ENCODE peak calls at places on chromosomes 1 and 21, in four cellular contexts. W is thyroid gland, S is adrenal gland, Q is transverse colon. L is an unnamed sample.

GRCh38 chr1:236853916-236854601 is 59.0 kb downstream of the MTR start:
- DNase-seq in Q (no peak), S (no peak), W (no peak), L (no peak)

GRCh38 chr1:101346419-101346818 is 109.6 kb downstream of the S1PR1 start:
- DNase-seq in Q (no peak), S (no peak), W (no peak), L (no peak)

GRCh38 chr1:58812926-58813325 is 29.1 kb upstream of the JUN start:
- DNase-seq in Q (no peak), S (no peak), W (no peak), L (no peak)

GRCh38 chr1:181061891-181062777 is 26.4 kb upstream of the IER5 start:
- DNase-seq in S (no peak), W (no peak), Q (peak), L (no peak)

GRCh38 chr1:25027876-25028586 is 98.0 kb upstream of the RUNX3 start:
- DNase-seq in W (no peak), S (no peak), Q (no peak), L (no peak)

GRCh38 chr1:116878804-116879477 is 30.8 kb upstream of the PTGFRN start:
- DNase-seq in Q (no peak), S (no peak), W (no peak), L (peak)

GRCh38 chr1:117580436-117580835 is 25.4 kb upstream of the TENT5C start:
- DNase-seq in Q (no peak), W (no peak), S (no peak), L (no peak)

GRCh38 chr1:56968878-56969495 is 3.2 kb upstream of the C8B start:
- DNase-seq in Q (no peak), W (no peak), S (no peak), L (no peak)

GRCh38 chr1:203086992-203087763 is 1.4 kb upstream of the MYOG start:
- DNase-seq in S (no peak), W (no peak), Q (no peak), L (no peak)

GRCh38 chr1:64822621-64823020 is 77.7 kb downstream of the RAVER2 start:
- DNase-seq in W (no peak), Q (no peak), S (no peak), L (no peak)

GRCh38 chr1:68478662-68479061 is 18.2 kb downstream of the DEPDC1 start:
- DNase-seq in Q (no peak), W (no peak), S (no peak), L (no peak)

GRCh38 chr1:217846733-217847132 is 215.6 kb downstream of the SPATA17 start:
- DNase-seq in S (no peak), Q (no peak), W (no peak), L (no peak)

GRCh38 chr1:241636291-241636690 is 3.9 kb downstream of the CHML start:
- DNase-seq in Q (no peak), W (no peak), S (no peak), L (no peak)

GRCh38 chr1:30129001-30129408 is 594.4 kb downstream of the MATN1 start:
- DNase-seq in Q (no peak), S (no peak), W (no peak), L (no peak)

GRCh38 chr21:44702111-44702972 is 5.4 kb downstream of the KRTAP10-12 start:
- DNase-seq in W (no peak), S (no peak), Q (no peak), L (no peak)

GRCh38 chr1:246142320-246142893 is 364.7 kb downstream of the SMYD3 start:
- DNase-seq in Q (no peak), W (no peak), S (no peak), L (no peak)

GRCh38 chr1:25028910-25029599 is 99.0 kb upstream of the RUNX3 start:
- DNase-seq in S (no peak), W (peak), Q (peak), L (no peak)

GRCh38 chr1:159795534-159795933 is 6.6 kb upstream of the FCRL6 start:
- DNase-seq in W (no peak), S (no peak), Q (no peak), L (no peak)

GRCh38 chr1:15803380-15803779 is 4.1 kb downstream of the UQCRHL start:
- DNase-seq in Q (no peak), W (no peak), S (no peak), L (no peak)

GRCh38 chr1:118136511-118136937 is 48.5 kb downstream of the SPAG17 start:
- DNase-seq in W (no peak), S (no peak), Q (no peak), L (no peak)

GRCh38 chr21:15788847-15789548 is 59.2 kb downstream of the USP25 start:
- DNase-seq in Q (no peak), W (no peak), S (no peak), L (no peak)

GRCh38 chr1:230423261-230423660 is 2.9 kb downstream of the PGBD5 start:
- DNase-seq in W (no peak), S (no peak), Q (no peak), L (no peak)

GRCh38 chr1:8147922-8148321 is 121.8 kb upstream of the ERRFI1 start:
- DNase-seq in Q (no peak), W (no peak), S (no peak), L (no peak)

GRCh38 chr21:45590246-45590725 is 48.0 kb upstream of the SLC19A1 start:
- DNase-seq in S (peak), W (no peak), Q (peak), L (peak)

GRCh38 chr1:154416496-154417337 is 11.6 kb downstream of the IL6R start:
- DNase-seq in W (no peak), S (peak), Q (no peak), L (no peak)

GRCh38 chr1:18556364-18556763 is 74.3 kb upstream of the PAX7 start:
- DNase-seq in S (no peak), W (no peak), Q (no peak), L (no peak)

GRCh38 chr21:44984792-44985440 is 45.1 kb downstream of the SLX9 start:
- DNase-seq in W (no peak), S (peak), Q (no peak), L (no peak)

GRCh38 chr1:92940541-92940940 is 20.7 kb downstream of the DIPK1A start:
- DNase-seq in Q (no peak), W (no peak), S (no peak), L (no peak)

GRCh38 chr1:110243581-110243980 is 33.5 kb downstream of the KCNC4 start:
- DNase-seq in W (no peak), S (no peak), Q (no peak), L (peak)

GRCh38 chr1:227449051-227449450 is 114.3 kb upstream of the ZNF678 start:
- DNase-seq in Q (no peak), W (peak), S (no peak), L (no peak)

GRCh38 chr21:43733060-43733459 is 14.1 kb downstream of the PDXK start:
- DNase-seq in S (no peak), W (no peak), Q (no peak), L (no peak)

GRCh38 chr1:13779930-13780329 is 79.9 kb downstream of the PRDM2 start:
- DNase-seq in W (no peak), S (no peak), Q (no peak), L (no peak)

GRCh38 chr1:54298284-54299033 is 98.5 kb downstream of the MRPL37 start:
- DNase-seq in W (peak), Q (no peak), S (no peak), L (no peak)

GRCh38 chr1:2165636-2166035 is 28.9 kb downstream of the FAAP20 start:
- DNase-seq in Q (no peak), S (no peak), W (no peak), L (no peak)

GRCh38 chr1:54377040-54377691 is 29.0 kb downstream of the SSBP3 start:
- DNase-seq in Q (no peak), S (peak), W (no peak), L (no peak)

GRCh38 chr1:203046984-203047630 is 20.8 kb downstream of the PPFIA4 start:
- DNase-seq in Q (no peak), W (no peak), S (peak), L (no peak)

GRCh38 chr1:47406966-47407365 is 9.1 kb upstream of the FOXE3 start:
- DNase-seq in S (no peak), Q (no peak), W (no peak), L (no peak)

GRCh38 chr1:111754964-111755320 is 759 bp upstream of the DDX20 start:
- DNase-seq in S (peak), Q (peak), W (peak), L (no peak)

GRCh38 chr1:27671964-27672749 is at the start of gene IFI6:
- DNase-seq in W (peak), Q (peak), S (peak), L (peak)
- TF ChIP-seq POLR2A in W (peak), Q (peak), S (peak), L (peak)

GRCh38 chr1:42801832-42802483 is 15.0 kb upstream of the ERMAP start:
- DNase-seq in S (no peak), Q (no peak), W (no peak), L (no peak)
- H3K27ac ChIP-seq in S (no peak), Q (no peak), W (no peak), L (no peak)

GRCh38 chr21:28391938-28392337 is 600.7 kb downstream of the LTN1 start:
- DNase-seq in S (no peak), W (no peak), Q (no peak), L (no peak)
- H3K4me3 ChIP-seq in S (no peak), W (no peak), Q (no peak), L (no peak)

GRCh38 chr1:46131093-46131492 is 1.3 kb downstream of the PIK3R3 start:
- DNase-seq in W (no peak), S (no peak), Q (no peak), L (no peak)

GRCh38 chr1:46133181-46133658 is 791 bp upstream of the PIK3R3 start:
- DNase-seq in Q (no peak), S (no peak), W (no peak), L (no peak)

GRCh38 chr1:46133946-46134345 is 1.5 kb upstream of the PIK3R3 start:
- DNase-seq in S (no peak), Q (no peak), W (no peak), L (no peak)

GRCh38 chr1:46131727-46132528 is 501 bp downstream of the PIK3R3 start:
- DNase-seq in Q (peak), W (peak), S (peak), L (peak)

GRCh38 chr1:46132529-46133180 is at the start of gene PIK3R3:
- DNase-seq in Q (peak), W (peak), S (peak), L (peak)
- TF ChIP-seq POLR2A in Q (peak), W (peak), S (peak), L (peak)

GRCh38 chr21:28066051-28066450 is 926.6 kb downstream of the LTN1 start:
- DNase-seq in S (no peak), Q (no peak), W (no peak), L (no peak)

GRCh38 chr21:28067015-28067414 is 925.7 kb downstream of the LTN1 start:
- DNase-seq in S (no peak), Q (no peak), W (no peak), L (no peak)

GRCh38 chr21:28072601-28073000 is 920.1 kb downstream of the LTN1 start:
- DNase-seq in S (no peak), W (no peak), Q (no peak), L (no peak)

GRCh38 chr21:28069446-28069845 is 923.2 kb downstream of the LTN1 start:
- DNase-seq in W (no peak), Q (no peak), S (no peak), L (no peak)

DNA sequence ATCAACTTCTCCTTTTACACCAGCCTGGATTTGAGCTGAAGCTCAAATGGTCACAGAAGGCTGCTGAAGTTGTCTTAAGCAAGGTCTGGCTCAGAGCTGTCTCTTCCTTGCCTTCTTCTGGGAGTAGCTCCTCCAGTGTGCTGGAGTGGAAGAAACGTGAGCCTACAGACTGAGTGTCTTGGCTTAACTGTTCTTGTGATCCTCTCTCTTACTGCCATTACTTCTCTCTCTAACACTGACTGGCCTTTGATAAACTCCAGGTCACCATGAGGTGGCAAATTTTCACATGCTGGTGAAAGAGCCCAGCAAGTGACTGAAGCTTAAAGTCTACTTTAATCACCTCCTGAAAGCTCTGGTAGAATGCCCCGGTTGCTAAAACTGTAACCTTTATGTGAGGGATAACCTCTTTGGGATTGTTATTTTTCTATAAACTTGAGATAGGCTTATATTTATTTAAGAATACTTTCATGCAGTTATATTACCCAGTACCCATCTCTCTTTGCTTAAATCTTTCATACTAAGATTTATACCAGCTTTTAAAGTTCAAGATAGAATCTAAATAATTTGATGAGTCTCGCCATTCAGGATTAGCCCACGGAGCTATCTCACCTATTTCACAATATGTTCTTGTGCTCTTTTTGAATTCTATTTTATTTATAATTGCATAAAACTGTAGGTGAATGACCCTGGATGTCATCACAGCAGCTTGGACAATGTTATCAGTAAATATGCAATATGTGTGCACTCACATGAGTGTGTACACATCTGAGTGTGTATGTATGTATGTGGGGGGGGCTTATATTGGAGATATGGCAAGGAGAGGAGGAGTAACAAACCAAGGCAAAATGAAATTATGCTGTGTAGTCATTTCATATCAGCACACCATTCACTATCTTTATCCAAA is 924.0 kb downstream of the LTN1 start:
- DNase-seq in S (no peak), Q (no peak), W (no peak), L (no peak)
- H3K27ac ChIP-seq in S (no peak), Q (no peak), W (no peak), L (no peak)

L was measured in prostate gland.